ENCODE peak calls at places on chromosomes 6 and 20, in nine cellular contexts. A is PC-3, C is astrocyte, B is mesenchymal stem cell, G is PC-9, F is Karpas-422, D is endothelial cell of umbilical vein, P is keratinocyte, E is GM23338. W is an unnamed sample.

GRCh38 chr6:16059496-16059895 is 69.4 kb upstream of the MYLIP start:
- DNase-seq in A (no peak), C (no peak), B (no peak), G (no peak), F (no peak), D (no peak), P (no peak), E (peak; percentile 57), W (no peak)

GRCh38 chr20:46315311-46315710 is 7.0 kb upstream of the CDH22 start:
- DNase-seq in A (no peak), C (no peak), B (no peak), G (no peak), F (no peak), D (no peak), P (no peak), E (no peak), W (peak; percentile 31)

GRCh38 chr20:19911810-19912382 is 105.3 kb upstream of the NAA20 start:
- DNase-seq in A (no peak), C (no peak), B (no peak), G (no peak), F (no peak), D (no peak), P (no peak), E (no peak), W (no peak)

GRCh38 chr6:126182650-126183311 is 157.1 kb upstream of the CENPW start:
- DNase-seq in A (peak; percentile 68), C (peak; percentile 84), B (no peak), G (peak; percentile 16), F (no peak), D (no peak), P (no peak), E (peak; percentile 24), W (no peak)

GRCh38 chr20:53399592-53400335 is 193.9 kb downstream of the ZNF217 start:
- DNase-seq in A (no peak), C (peak; percentile 39), B (no peak), G (no peak), F (no peak), D (no peak), P (no peak), E (no peak), W (no peak)

GRCh38 chr20:1469925-1470571 is 3.4 kb upstream of the NSFL1C start:
- DNase-seq in A (peak; percentile 100), C (peak; percentile 99), B (peak; percentile 99), G (peak; percentile 93), F (peak; percentile 72), D (peak; percentile 97), P (peak; percentile 92), E (peak; percentile 89), W (peak; percentile 97)

GRCh38 chr20:34626978-34627377 is 49.9 kb downstream of the PIGU start:
- DNase-seq in A (no peak), C (no peak), B (no peak), G (no peak), F (no peak), D (no peak), P (no peak), E (no peak), W (no peak)

GRCh38 chr6:36028088-36028886 is 679 bp downstream of the MAPK14 start:
- DNase-seq in A (peak; percentile 26), C (peak; percentile 6), B (peak; percentile 48), G (peak; percentile 32), F (peak; percentile 73), D (peak; percentile 38), P (no peak), E (peak; percentile 37), W (peak; percentile 74)

GRCh38 chr20:740162-740561 is 28.1 kb downstream of the SLC52A3 start:
- DNase-seq in A (peak; percentile 47), C (no peak), B (no peak), G (no peak), F (no peak), D (no peak), P (no peak), E (no peak), W (no peak)

GRCh38 chr6:24709014-24709711 is 9.8 kb downstream of the C6orf62 start:
- DNase-seq in A (no peak), C (no peak), B (no peak), G (no peak), F (no peak), D (no peak), P (no peak), E (no peak), W (no peak)

GRCh38 chr20:62063981-62064787 is 1.5 kb downstream of the TAF4 start:
- DNase-seq in A (peak; percentile 38), C (no peak), B (peak; percentile 22), G (peak; percentile 65), F (no peak), D (no peak), P (no peak), E (peak; percentile 67), W (peak; percentile 92)

GRCh38 chr6:166754218-166755030 is 127.4 kb upstream of the RPS6KA2 start:
- DNase-seq in A (no peak), C (no peak), B (no peak), G (no peak), F (peak; percentile 63), D (no peak), P (no peak), E (no peak), W (peak; percentile 84)

GRCh38 chr20:23257106-23257761 is 93.4 kb upstream of the NXT1 start:
- DNase-seq in A (no peak), C (no peak), B (peak; percentile 52), G (no peak), F (no peak), D (peak; percentile 41), P (no peak), E (no peak), W (no peak)
- H3K4me2 ChIP-seq in A (no peak overlapping the region), C (peak overlapping the region; percentile 78), B (no peak overlapping the region), G (no peak overlapping the region), F (no peak overlapping the region), D (peak overlapping the region; percentile 18), P (peak overlapping the region; percentile 82), E (no peak overlapping the region), W (no peak overlapping the region)

GRCh38 chr6:33988121-33989015 is 157.5 kb downstream of the GRM4 start:
- DNase-seq in A (no peak), C (no peak), B (no peak), G (no peak), F (no peak), D (no peak), P (no peak), E (no peak), W (no peak)
- H3K4me2 ChIP-seq in A (no peak overlapping the region), C (no peak overlapping the region), B (no peak overlapping the region), G (no peak overlapping the region), F (no peak overlapping the region), D (no peak overlapping the region), P (no peak overlapping the region), E (no peak overlapping the region), W (no peak overlapping the region)

DNA sequence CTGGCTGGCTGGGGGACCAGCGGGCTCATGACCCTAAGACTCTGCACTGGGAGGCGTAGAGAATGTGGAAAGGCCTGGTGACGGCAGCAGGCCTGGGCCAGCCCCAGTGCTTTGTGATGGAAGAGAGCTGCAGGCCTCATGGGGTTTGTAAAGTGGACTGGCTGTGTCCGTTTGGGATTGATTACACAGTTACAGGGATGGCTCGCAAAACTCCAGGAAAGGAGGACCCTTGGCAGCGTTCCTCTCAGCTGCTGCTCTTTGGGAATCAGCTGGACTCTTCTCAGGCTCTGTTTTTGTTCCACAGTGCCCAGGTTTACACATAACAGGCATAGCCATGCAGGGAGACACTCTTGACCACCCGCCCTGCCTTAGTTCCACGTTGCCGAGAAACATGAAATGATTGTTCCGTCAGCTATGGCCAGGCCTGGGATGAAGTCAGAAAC is 89.0 kb downstream of the SLX4IP start:
- DNase-seq in A (no peak), C (peak; percentile 55), B (peak; percentile 77), G (no peak), F (no peak), D (no peak), P (no peak), E (peak; percentile 71), W (no peak)
- H3K4me2 ChIP-seq in A (peak overlapping the region; percentile 48), C (peak overlapping the region; percentile 56), B (no peak overlapping the region), G (no peak overlapping the region), F (no peak overlapping the region), D (no peak overlapping the region), P (peak overlapping the region; percentile 33), E (no peak overlapping the region), W (peak overlapping the region; percentile 10)

GRCh38 chr6:49327575-49327974 is 135.5 kb downstream of the MMUT start:
- DNase-seq in A (no peak), C (no peak), B (no peak), G (no peak), F (no peak), D (no peak), P (no peak), E (no peak), W (no peak)
- H3K4me2 ChIP-seq in A (peak overlapping the region; percentile 56), C (peak overlapping the region; percentile 66), B (no peak overlapping the region), G (no peak overlapping the region), F (no peak overlapping the region), D (peak overlapping the region; percentile 59), P (peak overlapping the region; percentile 46), E (no peak overlapping the region), W (peak overlapping the region; percentile 77)

GRCh38 chr20:50538276-50538675 is 28.1 kb downstream of the PTPN1 start:
- DNase-seq in A (no peak), C (no peak), B (no peak), G (no peak), F (no peak), D (peak; percentile 31), P (no peak), E (no peak), W (no peak)
- H3K4me2 ChIP-seq in A (no peak overlapping the region), C (no peak overlapping the region), B (no peak overlapping the region), G (peak overlapping the region; percentile 15), F (no peak overlapping the region), D (no peak overlapping the region), P (no peak overlapping the region), E (no peak overlapping the region), W (no peak overlapping the region)

DNA sequence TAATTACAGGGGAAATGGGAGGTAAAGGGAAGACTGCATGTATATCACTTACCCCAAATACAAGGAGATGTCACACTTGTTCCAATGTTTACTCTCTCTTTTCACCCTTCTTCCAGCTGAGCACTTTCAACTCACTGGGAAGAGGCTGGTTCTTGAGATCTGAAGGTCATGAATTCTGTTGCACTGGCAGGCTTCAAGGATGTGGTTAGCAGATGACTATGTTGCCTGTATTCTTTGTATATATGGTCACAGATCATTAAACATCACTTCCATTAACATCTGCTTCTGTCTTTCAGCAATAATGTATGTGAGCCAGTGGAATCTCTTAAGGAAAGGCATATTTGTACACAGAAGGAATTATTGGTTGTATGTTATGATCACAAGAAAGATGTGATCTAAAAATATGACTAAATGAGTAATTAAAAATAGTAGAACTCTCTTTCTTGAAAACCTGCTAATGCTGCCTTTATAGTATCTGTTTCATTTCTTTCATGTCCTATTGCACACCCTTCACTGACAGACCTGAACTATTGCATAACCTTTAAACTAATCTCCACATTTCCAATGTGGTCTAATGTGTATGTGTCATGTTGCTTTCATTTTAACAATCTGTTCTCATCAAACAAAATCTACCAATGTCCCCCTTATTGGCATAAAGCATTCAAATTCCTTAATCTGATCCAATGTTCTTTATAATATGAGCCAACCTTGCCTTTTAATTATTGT is 131.4 kb upstream of the EPHA7 start:
- DNase-seq in A (peak; percentile 20), C (no peak), B (peak; percentile 78), G (no peak), F (no peak), D (no peak), P (no peak), E (no peak), W (no peak)
- H3K4me2 ChIP-seq in A (no peak overlapping the region), C (no peak overlapping the region), B (no peak overlapping the region), G (no peak overlapping the region), F (no peak overlapping the region), D (no peak overlapping the region), P (no peak overlapping the region), E (no peak overlapping the region), W (no peak overlapping the region)